ENCODE peak calls at places on chromosome 12, in six cellular contexts. S is HFF-Myc, L is fibroblast of pulmonary artery, J is lung, Y is choroid plexus epithelial cell, U is adrenal gland. D is an unnamed sample.

GRCh38 chr12:100793182-100793581 is 1.4 kb upstream of the ANO4 start:
- DNase-seq in S (no peak), L (peak; percentile 50), J (no peak), Y (peak; percentile 47), U (peak; percentile 18), D (peak; percentile 29)

GRCh38 chr12:95532851-95533250 is 18.4 kb downstream of the USP44 start:
- DNase-seq in S (peak; percentile 7), L (peak; percentile 47), J (no peak), Y (peak; percentile 61), U (no peak), D (peak; percentile 27)

GRCh38 chr12:46065412-46066166 is 75.2 kb upstream of the SCAF11 start:
- DNase-seq in S (no peak), L (no peak), J (no peak), Y (no peak), U (no peak), D (no peak)

GRCh38 chr12:94074970-94075695 is 73.2 kb upstream of the PLXNC1 start:
- DNase-seq in S (peak; percentile 50), L (peak; percentile 93), J (peak; percentile 68), Y (peak; percentile 95), U (peak; percentile 67), D (peak; percentile 91)

GRCh38 chr12:84604541-84604940 is 308.1 kb downstream of the SLC6A15 start:
- DNase-seq in S (no peak), L (no peak), J (no peak), Y (no peak), U (no peak), D (no peak)

GRCh38 chr12:51959211-51959610 is 7.7 kb downstream of the ACVR1B start:
- DNase-seq in S (no peak), L (peak; percentile 51), J (no peak), Y (peak; percentile 54), U (no peak), D (no peak)

GRCh38 chr12:92827836-92828431 is 101.2 kb downstream of the EEA1 start:
- DNase-seq in S (peak; percentile 27), L (peak; percentile 73), J (no peak), Y (peak; percentile 77), U (no peak), D (no peak)

GRCh38 chr12:119807380-119807779 is 69.7 kb downstream of the CIT start:
- DNase-seq in S (no peak), L (no peak), J (no peak), Y (no peak), U (no peak), D (no peak)

GRCh38 chr12:116598341-116599284 is 39.4 kb downstream of the MAP1LC3B2 start:
- DNase-seq in S (no peak), L (no peak), J (no peak), Y (no peak), U (no peak), D (no peak)

GRCh38 chr12:17361224-17361623 is 728.8 kb downstream of the RERGL start:
- DNase-seq in S (no peak), L (no peak), J (no peak), Y (no peak), U (no peak), D (no peak)

GRCh38 chr12:129659927-129660326 is 243.9 kb downstream of the TMEM132D start:
- DNase-seq in S (peak; percentile 46), L (peak; percentile 49), J (no peak), Y (peak; percentile 44), U (no peak), D (no peak)

GRCh38 chr12:114614040-114614439 is 69.9 kb downstream of the TBX3 start:
- DNase-seq in S (no peak), L (no peak), J (no peak), Y (no peak), U (no peak), D (no peak)

GRCh38 chr12:52698634-52699340 is 4.5 kb downstream of the KRT77 start:
- DNase-seq in S (no peak), L (no peak), J (no peak), Y (no peak), U (no peak), D (no peak)

GRCh38 chr12:62436164-62436503 is 30.5 kb upstream of the MON2 start:
- DNase-seq in S (no peak), L (no peak), J (no peak), Y (no peak), U (no peak), D (no peak)

GRCh38 chr12:120116792-120117651 is 469 bp upstream of the RAB35 start:
- DNase-seq in S (peak; percentile 59), L (peak; percentile 93), J (peak; percentile 96), Y (peak; percentile 95), U (peak; percentile 97), D (peak; percentile 46)

DNA sequence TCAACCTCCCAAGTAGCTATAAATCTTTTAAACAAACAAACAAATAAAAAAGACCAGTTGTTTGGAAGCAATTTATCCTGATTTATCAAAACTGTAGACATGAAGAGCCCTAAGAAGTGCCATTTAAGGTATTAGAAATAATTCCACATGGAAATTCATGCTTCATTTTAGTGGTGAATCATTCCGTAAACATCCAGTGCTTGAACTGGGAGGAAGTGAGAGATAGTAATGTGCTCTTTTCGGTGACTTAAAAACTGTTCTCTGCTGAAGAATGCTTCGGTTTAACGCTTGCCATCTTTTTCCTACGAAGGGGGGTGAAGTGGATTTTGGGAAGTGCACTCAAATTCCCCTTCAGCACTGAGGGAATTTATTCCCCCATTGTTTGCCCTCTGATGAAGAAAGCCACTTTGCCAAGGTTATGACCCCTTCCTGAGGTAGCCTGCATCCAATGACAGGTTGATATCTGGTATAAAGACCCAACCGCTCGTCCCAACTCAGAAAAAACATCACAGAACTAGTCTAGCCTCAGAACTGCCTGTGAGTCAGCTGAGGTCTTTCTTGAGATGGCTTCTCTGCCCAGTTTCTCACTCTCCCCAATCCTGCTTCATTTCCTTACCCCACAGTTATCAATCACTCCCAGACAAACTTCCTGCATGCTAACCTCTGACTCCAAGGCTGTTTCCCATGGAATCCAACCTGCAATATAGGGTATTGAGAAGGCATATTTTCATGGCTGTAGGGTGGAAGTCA is 244.1 kb downstream of the AEBP2 start:
- DNase-seq in S (peak; percentile 50), L (peak; percentile 80), J (no peak), Y (peak; percentile 76), U (no peak), D (peak; percentile 49)
- H3K4me3 ChIP-seq in S (no peak overlapping the region), L (peak overlapping the region; percentile 26), J (no peak overlapping the region), Y (no peak overlapping the region), U (no peak overlapping the region), D (peak overlapping the region; percentile 16)

GRCh38 chr12:124658302-124658701 is 90.9 kb upstream of the NCOR2 start:
- DNase-seq in S (no peak), L (no peak), J (no peak), Y (no peak), U (no peak), D (no peak)

GRCh38 chr12:124661382-124661781 is 94.0 kb upstream of the NCOR2 start:
- DNase-seq in S (no peak), L (no peak), J (no peak), Y (no peak), U (no peak), D (no peak)

GRCh38 chr12:124659003-124659402 is 91.6 kb upstream of the NCOR2 start:
- DNase-seq in S (no peak), L (no peak), J (no peak), Y (no peak), U (no peak), D (no peak)

GRCh38 chr12:124663206-124663605 is 95.8 kb upstream of the NCOR2 start:
- DNase-seq in S (no peak), L (no peak), J (no peak), Y (no peak), U (no peak), D (no peak)

GRCh38 chr12:124660846-124661245 is 93.4 kb upstream of the NCOR2 start:
- DNase-seq in S (no peak), L (no peak), J (no peak), Y (no peak), U (no peak), D (no peak)
- H3K4me3 ChIP-seq in S (no peak overlapping the region), L (no peak overlapping the region), J (no peak overlapping the region), Y (no peak overlapping the region), U (no peak overlapping the region), D (no peak overlapping the region)

GRCh38 chr12:54352891-54353874 is 11.1 kb downstream of the GPR84 start:
- DNase-seq in S (no peak), L (no peak), J (no peak), Y (peak; percentile 41), U (no peak), D (no peak)
- H3K4me3 ChIP-seq in S (peak overlapping the region; percentile 18), L (no peak overlapping the region), J (no peak overlapping the region), Y (no peak overlapping the region), U (no peak overlapping the region), D (no peak overlapping the region)

DNA sequence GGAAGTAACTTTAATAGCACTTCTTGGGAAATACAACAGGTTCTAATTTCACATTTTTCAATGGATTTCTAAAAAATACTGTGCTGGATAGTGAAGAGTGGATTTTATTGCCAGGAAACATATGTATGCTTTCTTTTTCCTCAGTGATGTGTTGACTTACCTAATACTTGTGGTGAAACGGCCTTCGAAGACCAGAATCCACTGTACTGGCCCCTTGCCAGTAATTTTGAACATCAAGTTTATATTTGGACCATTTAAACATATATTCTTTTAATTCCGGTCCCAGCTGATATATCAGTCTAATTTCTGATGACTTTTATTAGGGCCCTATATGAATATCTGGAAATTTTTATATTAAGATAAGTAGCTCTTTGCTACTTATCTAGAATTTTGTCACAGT is 1.8 kb downstream of the MSRB3 start:
- DNase-seq in S (no peak), L (peak; percentile 55), J (no peak), Y (peak; percentile 60), U (no peak), D (no peak)
- H3K4me3 ChIP-seq in S (no peak overlapping the region), L (peak overlapping the region; percentile 89), J (no peak overlapping the region), Y (no peak overlapping the region), U (no peak overlapping the region), D (peak overlapping the region; percentile 99)

GRCh38 chr12:63937381-63938168 is 93.1 kb downstream of the SRGAP1 start:
- DNase-seq in S (no peak), L (no peak), J (no peak), Y (no peak), U (no peak), D (no peak)

GRCh38 chr12:63944036-63944579 is 99.6 kb downstream of the SRGAP1 start:
- DNase-seq in S (no peak), L (no peak), J (no peak), Y (no peak), U (no peak), D (no peak)

GRCh38 chr12:63941879-63942278 is 97.4 kb downstream of the SRGAP1 start:
- DNase-seq in S (no peak), L (no peak), J (no peak), Y (no peak), U (no peak), D (no peak)

GRCh38 chr12:63942464-63943241 is 98.2 kb downstream of the SRGAP1 start:
- DNase-seq in S (no peak), L (no peak), J (no peak), Y (no peak), U (no peak), D (no peak)

GRCh38 chr12:63940295-63940997 is 95.9 kb downstream of the SRGAP1 start:
- DNase-seq in S (no peak), L (no peak), J (no peak), Y (no peak), U (no peak), D (no peak)
- H3K4me3 ChIP-seq in S (no peak overlapping the region), L (no peak overlapping the region), J (no peak overlapping the region), Y (no peak overlapping the region), U (no peak overlapping the region), D (no peak overlapping the region)

D was measured in AG09309.